ENCODE peak calls at places on chromosome 15, in ten cellular contexts. Q, U, S, V, W, B, N, E, M and H are unnamed samples. For H3K36me3, the result is how much of the 10 kb centered on the place peaks cover.

GRCh38 chr15:100100926-100101325 is 240.8 kb downstream of the ADAMTS17 start:
- DNase-seq in Q (no peak), U (no peak), S (no peak), V (no peak), W (no peak), B (no peak), N (peak), E (no peak), M (no peak), H (no peak)

GRCh38 chr15:77631790-77632551 is 741 bp downstream of the LINGO1 start:
- DNase-seq in Q (no peak), U (no peak), S (peak), V (no peak), W (no peak), B (no peak), N (no peak), E (no peak), M (no peak), H (peak)

GRCh38 chr15:99706557-99707303 is 26.5 kb downstream of the LYSMD4 start:
- DNase-seq in Q (no peak), U (no peak), S (no peak), V (no peak), W (no peak), B (no peak), N (no peak), E (no peak), M (no peak), H (no peak)

GRCh38 chr15:29021901-29022300 is 136.1 kb downstream of the APBA2 start:
- DNase-seq in Q (no peak), U (no peak), S (no peak), V (no peak), W (no peak), B (no peak), N (no peak), E (no peak), M (no peak), H (no peak)

GRCh38 chr15:62624541-62625399 is 417.8 kb upstream of the TPM1 start:
- DNase-seq in Q (no peak), U (no peak), S (no peak), V (no peak), W (peak), B (no peak), N (no peak), E (no peak), M (no peak), H (no peak)

GRCh38 chr15:77185242-77185785 is 114.4 kb upstream of the TSPAN3 start:
- DNase-seq in Q (no peak), U (no peak), S (no peak), V (no peak), W (no peak), B (no peak), N (no peak), E (no peak), M (peak), H (no peak)

GRCh38 chr15:83734487-83734886 is 80.6 kb downstream of the ADAMTSL3 start:
- DNase-seq in Q (no peak), U (no peak), S (no peak), V (no peak), W (no peak), B (no peak), N (no peak), E (no peak), M (no peak), H (no peak)

GRCh38 chr15:88049509-88049908 is 207.0 kb downstream of the NTRK3 start:
- DNase-seq in Q (no peak), U (no peak), S (no peak), V (no peak), W (no peak), B (no peak), N (no peak), E (no peak), M (no peak), H (no peak)

GRCh38 chr15:72838311-72838731 is 54.8 kb upstream of the ADPGK start:
- DNase-seq in Q (peak), U (no peak), S (no peak), V (no peak), W (no peak), B (no peak), N (no peak), E (no peak), M (no peak), H (no peak)

GRCh38 chr15:41828747-41829270 is 917 bp downstream of the JMJD7 start:
- DNase-seq in Q (no peak), U (no peak), S (no peak), V (no peak), W (no peak), B (no peak), N (no peak), E (no peak), M (peak), H (no peak)

GRCh38 chr15:40960151-40960885 is 7.0 kb downstream of the CHAC1 start:
- DNase-seq in Q (no peak), U (no peak), S (no peak), V (peak), W (no peak), B (no peak), N (peak), E (no peak), M (no peak), H (no peak)

GRCh38 chr15:100726426-100727190 is 124.2 kb downstream of the ASB7 start:
- DNase-seq in Q (no peak), U (no peak), S (no peak), V (no peak), W (no peak), B (peak), N (peak), E (peak), M (no peak), H (no peak)

GRCh38 chr15:70632981-70633380 is 130.4 kb downstream of the UACA start:
- DNase-seq in Q (no peak), U (no peak), S (no peak), V (no peak), W (no peak), B (no peak), N (no peak), E (no peak), M (no peak), H (no peak)

GRCh38 chr15:23420806-23421575 is 26.1 kb downstream of the GOLGA6L2 start:
- DNase-seq in Q (peak), U (no peak), S (peak), V (no peak), W (no peak), B (peak), N (peak), E (no peak), M (no peak), H (no peak)

GRCh38 chr15:95737051-95737450 is 593.4 kb upstream of the NR2F2 start:
- DNase-seq in Q (no peak), U (no peak), S (no peak), V (no peak), W (no peak), B (no peak), N (no peak), E (no peak), M (no peak), H (no peak)

GRCh38 chr15:51736646-51737537 is 563 bp downstream of the LYSMD2 start:
- DNase-seq in Q (no peak), U (peak), S (peak), V (peak), W (no peak), B (no peak), N (peak), E (peak), M (peak), H (peak)

GRCh38 chr15:60894347-60894746 is 334.8 kb downstream of the RORA start:
- DNase-seq in Q (no peak), U (no peak), S (no peak), V (no peak), W (no peak), B (no peak), N (no peak), E (no peak), M (no peak), H (no peak)

GRCh38 chr15:71219646-71220045 is 104.4 kb downstream of the THSD4 start:
- DNase-seq in Q (no peak), U (no peak), S (no peak), V (no peak), W (no peak), B (no peak), N (no peak), E (no peak), M (no peak), H (no peak)

GRCh38 chr15:79595995-79596622 is 164.0 kb downstream of the MINAR1 start:
- DNase-seq in Q (no peak), U (peak), S (peak), V (peak), W (peak), B (no peak), N (no peak), E (peak), M (peak), H (peak)

GRCh38 chr15:52121896-52122295 is 9.3 kb upstream of the BCL2L10 start:
- DNase-seq in Q (no peak), U (no peak), S (no peak), V (no peak), W (no peak), B (no peak), N (no peak), E (no peak), M (no peak), H (no peak)

GRCh38 chr15:71792521-71792920 is 17.8 kb upstream of the NR2E3 start:
- DNase-seq in Q (peak), U (no peak), S (no peak), V (no peak), W (no peak), B (no peak), N (no peak), E (no peak), M (peak), H (no peak)

GRCh38 chr15:57302640-57303257 is 73.6 kb upstream of the CGNL1 start:
- DNase-seq in Q (no peak), U (no peak), S (no peak), V (no peak), W (no peak), B (no peak), N (peak), E (no peak), M (no peak), H (no peak)

GRCh38 chr15:51776952-51777574 is 25.7 kb downstream of the TMOD2 start:
- DNase-seq in Q (no peak), U (peak), S (peak), V (no peak), W (peak), B (no peak), N (peak), E (peak), M (peak), H (peak)

GRCh38 chr15:62403164-62403809 is 238.2 kb upstream of the C2CD4B start:
- DNase-seq in Q (no peak), U (no peak), S (no peak), V (no peak), W (no peak), B (no peak), N (no peak), E (no peak), M (peak), H (no peak)

GRCh38 chr15:98391568-98391967 is 256.8 kb upstream of the IGF1R start:
- DNase-seq in Q (no peak), U (no peak), S (no peak), V (no peak), W (no peak), B (no peak), N (no peak), E (no peak), M (no peak), H (no peak)
- TF ChIP-seq POLR2AphosphoS5 in Q (no peak), U (no peak), S (no peak), V (no peak), W (no peak), B (no peak), N (no peak), E (no peak), M (no peak), H (no peak)

GRCh38 chr15:34085746-34086145 is 15.9 kb downstream of the EMC7 start:
- DNase-seq in Q (no peak), U (no peak), S (no peak), V (no peak), W (no peak), B (no peak), N (no peak), E (no peak), M (no peak), H (no peak)
- H3K36me3 ChIP-seq in Q (under half), U (under half), S (under half), V (half or more), W (under half), B (under half), N (under half), E (half or more), M (under half), H (under half)

GRCh38 chr15:66389098-66389858 is 2.6 kb downstream of the MAP2K1 start:
- DNase-seq in Q (no peak), U (peak), S (no peak), V (no peak), W (no peak), B (no peak), N (no peak), E (no peak), M (no peak), H (no peak)

GRCh38 chr15:66388576-66388975 is 1.9 kb downstream of the MAP2K1 start:
- DNase-seq in Q (no peak), U (no peak), S (no peak), V (no peak), W (no peak), B (no peak), N (no peak), E (no peak), M (no peak), H (no peak)

GRCh38 chr15:66388057-66388363 is 1.3 kb downstream of the MAP2K1 start:
- DNase-seq in Q (no peak), U (no peak), S (no peak), V (no peak), W (no peak), B (no peak), N (no peak), E (no peak), M (no peak), H (no peak)

GRCh38 chr15:66387176-66388056 is 704 bp downstream of the MAP2K1 start:
- DNase-seq in Q (peak), U (peak), S (peak), V (peak), W (no peak), B (peak), N (peak), E (peak), M (peak), H (peak)

DNA sequence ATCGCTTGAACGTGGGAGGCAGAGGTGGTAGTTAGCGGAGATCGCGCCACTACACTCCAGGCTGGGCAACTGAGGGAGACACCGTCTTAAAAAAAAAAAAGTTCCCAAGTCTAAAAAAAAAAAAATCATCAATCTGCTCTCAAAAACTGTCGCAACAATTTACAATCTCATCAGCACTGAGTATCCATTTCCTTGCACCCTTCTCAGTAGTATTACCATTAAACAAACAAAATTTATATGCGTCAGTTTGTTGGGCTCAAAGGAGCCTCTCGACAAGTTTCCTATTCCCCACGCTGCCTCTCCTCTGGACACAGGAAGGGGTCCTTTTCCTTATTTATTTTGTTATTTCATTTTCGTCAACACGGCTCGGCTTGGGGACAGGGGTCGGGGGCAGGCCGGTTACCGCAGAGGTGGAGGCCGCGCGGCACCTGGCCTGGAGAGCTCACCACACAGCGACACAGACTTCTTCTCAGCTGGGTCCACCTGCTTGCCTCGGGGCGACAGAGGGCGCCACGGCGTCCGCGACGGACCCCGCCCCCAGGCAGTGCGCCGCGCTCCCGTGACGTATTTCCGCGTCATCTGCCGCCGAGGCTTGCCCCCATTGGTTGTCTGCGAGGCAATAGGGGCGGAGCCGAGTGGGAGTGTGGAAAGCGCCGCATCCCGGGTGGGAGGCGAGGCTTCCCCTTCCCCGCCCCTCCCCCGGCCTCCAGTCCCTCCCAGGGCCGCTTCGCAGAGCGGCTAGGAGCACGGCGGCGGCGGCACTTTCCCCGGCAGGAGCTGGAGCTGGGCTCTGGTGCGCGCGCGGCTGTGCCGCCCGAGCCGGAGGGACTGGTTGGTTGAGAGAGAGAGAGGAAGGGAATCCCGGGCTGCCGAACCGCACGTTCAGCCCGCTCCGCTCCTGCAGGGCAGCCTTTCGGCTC is at the start of gene MAP2K1:
- DNase-seq in Q (peak), U (peak), S (peak), V (peak), W (peak), B (peak), N (peak), E (peak), M (peak), H (peak)
- TF ChIP-seq POLR2A in Q (no peak), U (peak), S (peak), V (peak), W (peak), B (no peak), N (peak), E (peak), M (peak), H (no peak)

GRCh38 chr15:89870688-89871288 is 23.0 kb downstream of the AP3S2 start:
- DNase-seq in Q (no peak), U (no peak), S (no peak), V (no peak), W (no peak), B (no peak), N (no peak), E (no peak), M (no peak), H (no peak)

GRCh38 chr15:89874926-89875564 is 18.7 kb downstream of the AP3S2 start:
- DNase-seq in Q (peak), U (peak), S (peak), V (peak), W (no peak), B (peak), N (peak), E (peak), M (peak), H (peak)

GRCh38 chr15:89880727-89881126 is 13.1 kb downstream of the AP3S2 start:
- DNase-seq in Q (no peak), U (no peak), S (no peak), V (no peak), W (no peak), B (no peak), N (no peak), E (no peak), M (peak), H (no peak)

GRCh38 chr15:89878323-89878722 is 15.5 kb downstream of the AP3S2 start:
- DNase-seq in Q (no peak), U (no peak), S (no peak), V (no peak), W (no peak), B (no peak), N (no peak), E (no peak), M (no peak), H (no peak)

GRCh38 chr15:89876736-89877135 is 17.1 kb downstream of the AP3S2 start:
- DNase-seq in Q (no peak), U (no peak), S (no peak), V (no peak), W (no peak), B (no peak), N (no peak), E (no peak), M (no peak), H (no peak)
- TF ChIP-seq POLR2AphosphoS5 in Q (no peak), U (no peak), S (no peak), V (no peak), W (no peak), B (no peak), N (no peak), E (no peak), M (no peak), H (no peak)

DNA sequence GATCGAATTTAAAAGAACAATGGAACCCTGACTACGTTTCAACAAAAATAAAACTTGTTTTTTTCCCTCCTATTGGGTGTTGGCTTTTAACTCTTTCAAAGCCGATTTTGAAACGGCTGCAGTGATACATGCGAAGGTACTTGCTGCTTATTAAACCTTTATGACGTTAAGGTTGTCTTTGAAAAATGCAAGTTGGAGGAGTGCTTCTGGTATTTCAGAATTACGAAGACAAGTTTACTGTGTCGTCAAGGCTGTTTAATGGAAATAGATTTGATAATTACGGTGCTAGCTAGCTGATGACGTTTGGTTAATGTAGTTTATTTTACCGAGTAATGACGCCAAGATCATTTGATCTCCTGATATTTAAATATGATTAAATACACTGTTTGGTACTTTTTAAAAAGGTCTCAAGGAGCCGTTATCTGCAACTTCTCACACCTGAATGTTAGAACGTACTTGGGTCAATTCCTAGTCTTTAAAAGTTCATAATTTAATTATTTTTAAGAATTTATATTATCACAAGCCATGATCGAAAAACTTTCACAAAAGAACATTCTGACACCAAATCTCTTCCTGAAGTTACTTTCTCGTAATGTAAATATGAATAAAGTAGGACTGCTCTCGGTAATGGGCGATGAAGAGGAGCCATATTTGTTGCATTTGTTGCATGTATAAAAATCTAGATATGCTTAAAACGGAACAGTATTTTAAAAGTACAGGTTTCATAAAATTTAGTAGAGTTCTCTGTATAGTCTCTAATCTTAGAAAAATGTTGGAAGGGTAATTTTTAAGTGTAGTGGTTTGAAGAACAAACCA is 16.3 kb upstream of the CHD2 start:
- DNase-seq in Q (no peak), U (no peak), S (no peak), V (no peak), W (no peak), B (no peak), N (no peak), E (no peak), M (peak), H (no peak)
- H3K36me3 ChIP-seq in Q (under half), U (under half), S (under half), V (under half), W (under half), B (under half), N (under half), E (under half), M (under half), H (under half)

GRCh38 chr15:26082069-26082832 is 219.1 kb upstream of the ATP10A start:
- DNase-seq in Q (peak), U (peak), S (peak), V (peak), W (peak), B (peak), N (peak), E (peak), M (peak), H (peak)
- TF ChIP-seq POLR2A in Q (no peak), U (peak), S (peak), V (peak), W (peak), B (peak), N (peak), E (peak), M (no peak), H (peak)

DNA sequence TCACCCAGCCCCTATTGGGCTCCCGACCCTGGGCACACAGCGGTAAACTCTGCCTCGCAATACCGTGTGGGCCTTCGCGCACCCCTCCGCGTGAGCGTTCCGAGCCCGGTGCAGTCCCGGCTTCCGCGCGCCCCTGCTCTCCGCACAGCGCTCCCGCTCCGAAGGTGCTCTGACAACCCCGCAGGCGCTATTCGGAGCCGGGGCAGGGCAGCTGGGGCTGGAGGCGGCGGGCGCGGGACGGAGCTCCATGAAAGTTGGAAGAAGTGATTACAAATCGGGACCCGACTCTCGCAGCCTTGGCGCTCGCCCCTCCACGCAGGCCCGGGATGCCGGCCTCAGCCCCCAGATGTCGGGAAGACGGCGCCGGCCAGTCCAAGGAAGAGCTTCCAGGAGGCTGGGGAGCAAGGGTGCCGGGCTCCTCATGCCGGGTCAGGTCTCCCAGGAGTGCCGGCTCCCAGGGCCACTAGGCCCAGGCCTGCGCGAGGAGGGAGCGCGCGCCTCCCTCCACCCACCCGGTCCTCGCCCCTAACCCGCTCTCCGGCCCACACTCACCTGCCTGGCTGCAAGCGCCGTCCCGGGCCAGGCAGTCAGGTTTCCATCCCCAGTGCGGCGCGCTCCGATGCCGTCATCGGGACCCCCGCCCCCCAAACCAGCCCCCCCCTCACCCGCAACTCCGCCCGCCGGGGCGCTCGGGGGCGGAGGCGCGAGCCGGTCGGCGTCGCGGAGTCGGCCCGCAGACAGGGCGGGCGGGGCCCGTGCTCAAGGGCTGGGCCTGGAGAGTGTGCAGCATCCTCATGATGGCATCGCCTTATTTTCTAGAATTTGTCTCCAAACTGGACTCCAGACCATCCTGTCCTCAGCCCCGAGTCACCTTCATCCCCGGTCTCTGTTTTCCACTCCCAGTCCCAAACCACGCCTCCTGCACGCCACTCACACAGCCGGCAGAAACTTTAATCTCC is at the start of gene KIF7:
- DNase-seq in Q (peak), U (no peak), S (no peak), V (no peak), W (no peak), B (no peak), N (peak), E (no peak), M (peak), H (peak)
- TF ChIP-seq POLR2AphosphoS5 in Q (no peak), U (no peak), S (no peak), V (no peak), W (no peak), B (no peak), N (no peak), E (peak), M (peak), H (no peak)